ENCODE peak calls at places on chromosome 22, in six cellular contexts. K is A549, D is small intestine, Y is hepatocyte, O is aorta, A is tibial artery. Q is an unnamed sample.

GRCh38 chr22:25403284-25403606 is 161.2 kb upstream of the GRK3 start:
- DNase-seq in K (no peak), A (peak), O (no peak), Y (no peak), D (peak), Q (no peak)

GRCh38 chr22:39359659-39360195 is 9.9 kb downstream of the SYNGR1 start:
- DNase-seq in O (no peak), A (no peak), K (no peak), D (no peak), Y (no peak), Q (no peak)

GRCh38 chr22:49330421-49331222 is 497.1 kb downstream of the BRD1 start:
- DNase-seq in A (no peak), D (no peak), K (no peak), O (peak), Y (no peak), Q (peak)

GRCh38 chr22:43270314-43270908 is 72.8 kb downstream of the SCUBE1 start:
- DNase-seq in D (no peak), K (peak), Y (no peak), A (no peak), O (no peak), Q (no peak)

GRCh38 chr22:42921301-42921700 is 64.2 kb upstream of the ARFGAP3 start:
- DNase-seq in O (no peak), A (no peak), K (no peak), Y (no peak), D (no peak), Q (no peak)

GRCh38 chr22:47259049-47259448 is 496.6 kb downstream of the TBC1D22A start:
- DNase-seq in K (no peak), D (no peak), Y (no peak), A (no peak), O (no peak), Q (no peak)

GRCh38 chr22:18078329-18079041 is 695 bp downstream of the PEX26 start:
- DNase-seq in K (peak), Y (peak), A (no peak), D (peak), O (peak), Q (peak)

GRCh38 chr22:29391546-29391945 is 3.2 kb upstream of the AP1B1 start:
- DNase-seq in K (no peak), Y (no peak), O (no peak), D (no peak), A (no peak), Q (no peak)

GRCh38 chr22:29345932-29346331 is 30.4 kb upstream of the RASL10A start:
- DNase-seq in A (no peak), D (no peak), K (no peak), Y (no peak), O (no peak), Q (no peak)

GRCh38 chr22:31206896-31207687 is 5.0 kb upstream of the LIMK2 start:
- DNase-seq in Y (no peak), A (no peak), O (no peak), D (peak), K (no peak), Q (peak)

GRCh38 chr22:39215430-39216142 is 29.2 kb downstream of the PDGFB start:
- DNase-seq in D (no peak), O (peak), K (peak), Y (no peak), A (peak), Q (no peak)

GRCh38 chr22:40635008-40635939 is 1.2 kb downstream of the MRTFA start:
- DNase-seq in A (peak), O (peak), D (no peak), K (no peak), Y (no peak), Q (no peak)

GRCh38 chr22:39622881-39623367 is 52.4 kb downstream of the CACNA1I start:
- DNase-seq in K (peak), Y (peak), O (peak), D (peak), A (no peak), Q (peak)

GRCh38 chr22:40533712-40534378 is 102.7 kb downstream of the MRTFA start:
- DNase-seq in D (peak), A (no peak), O (no peak), Y (peak), K (peak), Q (no peak)

DNA sequence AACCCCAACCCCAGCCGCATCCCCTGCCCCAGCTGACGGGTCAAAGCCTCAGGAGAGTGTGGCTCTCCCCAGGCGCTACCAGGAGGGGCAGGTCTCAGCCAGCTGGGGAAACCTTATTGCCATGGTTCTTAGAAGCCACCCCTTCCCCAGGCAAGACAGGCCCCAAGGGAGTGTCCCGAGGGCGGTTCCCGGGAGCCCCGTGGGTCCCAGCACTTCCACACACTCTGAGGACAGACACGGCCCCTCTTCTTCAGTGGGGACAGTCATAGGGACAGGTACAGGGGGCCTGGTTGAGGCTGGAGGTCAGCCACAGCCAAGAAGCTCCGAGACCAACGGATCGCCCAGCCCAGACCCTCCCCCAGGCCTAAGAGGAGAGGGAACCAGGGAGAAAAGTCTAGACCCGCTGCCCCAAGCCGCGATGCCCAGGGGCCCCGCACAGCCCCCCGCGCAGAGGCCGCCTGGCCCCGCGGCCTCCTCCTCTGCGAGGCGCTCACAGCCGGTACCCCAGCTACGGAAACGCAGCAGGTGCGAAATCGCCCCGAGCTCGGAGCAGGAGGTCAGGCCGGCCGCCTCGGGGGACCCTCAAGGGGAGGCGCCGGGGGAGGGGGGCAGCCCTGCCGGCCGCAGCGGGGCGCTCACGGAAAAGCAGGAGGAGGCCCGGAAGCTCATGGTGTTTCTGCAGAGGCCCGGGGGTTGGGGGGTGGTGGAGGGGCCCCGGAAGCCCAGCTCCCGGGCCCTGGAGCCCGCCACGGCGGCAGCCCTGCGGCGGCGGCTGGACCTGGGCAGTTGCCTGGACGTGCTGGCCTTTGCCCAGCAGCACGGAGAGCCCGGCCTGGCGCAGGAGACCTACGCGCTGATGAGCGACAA is 2.6 kb downstream of the KLHDC7B start:
- DNase-seq in O (no peak), A (no peak), D (no peak), K (no peak), Y (no peak), Q (no peak)
- H3K4me3 ChIP-seq in O (no peak), A (no peak), D (peak), K (no peak), Y (no peak), Q (peak)

DNA sequence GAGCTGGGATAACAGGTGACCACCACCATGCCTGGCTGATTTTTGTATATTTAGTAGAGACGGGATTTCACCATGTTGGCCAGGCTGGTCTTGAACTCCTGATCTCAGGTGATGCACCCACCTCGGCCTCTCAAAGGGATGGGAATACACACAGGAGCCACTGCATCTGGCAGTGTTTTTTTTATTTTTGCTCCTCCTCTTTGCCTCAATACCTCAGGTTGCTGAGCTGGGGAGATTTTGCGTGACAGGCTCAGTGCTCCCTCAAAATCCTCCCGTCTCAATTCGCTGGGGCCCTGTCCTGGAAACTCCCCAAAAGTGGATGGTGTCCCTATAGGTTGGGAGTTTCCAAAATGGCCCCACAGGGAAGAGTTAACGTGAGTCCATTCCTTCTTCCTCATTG is 71.7 kb downstream of the GGTLC2 start:
- DNase-seq in D (no peak), A (no peak), O (no peak), K (no peak), Y (no peak), Q (no peak)
- H3K4me3 ChIP-seq in D (no peak), A (no peak), O (no peak), K (no peak), Y (no peak), Q (no peak)

GRCh38 chr22:45105281-45105700 is 58.4 kb upstream of the NUP50 start:
- DNase-seq in A (no peak), O (no peak), Y (peak), K (peak), D (peak), Q (no peak)
- H3K4me3 ChIP-seq in A (no peak), O (no peak), Y (no peak), K (no peak), D (no peak), Q (no peak)

DNA sequence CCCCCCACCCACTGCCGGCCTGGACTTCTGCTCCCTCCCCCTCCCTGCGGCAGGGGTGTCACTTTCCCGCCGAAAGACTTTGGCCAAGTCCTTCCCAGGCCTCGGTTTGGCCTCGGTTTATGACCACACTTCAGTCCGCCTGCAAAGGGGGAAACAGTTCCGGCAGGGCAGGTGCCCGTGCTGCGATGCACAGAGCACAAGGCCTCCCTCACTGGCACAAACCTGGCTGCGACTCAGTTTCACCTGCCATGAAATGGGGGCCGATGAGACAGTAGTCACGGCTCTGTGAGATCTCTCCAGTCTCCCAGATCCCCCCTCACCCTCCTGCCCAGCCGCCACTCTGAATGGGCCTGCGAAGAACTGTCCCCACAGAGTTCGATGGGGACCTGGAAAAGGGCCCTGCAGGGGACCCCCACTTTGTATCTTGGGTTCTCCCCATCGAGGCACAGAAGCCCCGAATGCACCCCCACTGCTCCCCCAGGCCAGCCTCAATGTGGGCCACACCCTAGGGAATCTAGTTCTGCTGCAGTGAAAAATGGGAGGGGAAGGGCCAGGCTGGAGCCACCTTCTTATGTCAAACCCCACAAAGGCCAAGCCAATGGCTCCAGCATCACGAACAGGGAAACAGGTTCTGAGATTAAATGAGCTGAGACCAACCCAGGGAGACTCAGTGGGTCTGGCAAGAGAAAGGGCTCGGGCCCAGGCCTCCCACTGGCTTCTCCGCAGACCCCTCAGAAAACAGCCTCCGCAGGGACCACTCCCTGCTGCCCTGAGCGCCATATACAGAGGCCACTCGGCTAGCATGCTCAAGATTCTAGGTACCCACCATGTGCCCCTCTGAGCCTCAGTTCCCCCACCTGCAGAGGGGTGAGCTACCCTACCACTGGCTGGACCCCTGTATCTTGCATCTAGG is 29.0 kb downstream of the ARVCF start:
- DNase-seq in Y (no peak), A (no peak), K (no peak), O (no peak), D (no peak), Q (no peak)
- H3K4me3 ChIP-seq in Y (no peak), A (no peak), K (no peak), O (no peak), D (no peak), Q (peak)

GRCh38 chr22:33299245-33299956 is 241.2 kb upstream of the SYN3 start:
- DNase-seq in Y (no peak), O (no peak), D (no peak), A (peak), K (no peak), Q (no peak)
- H3K4me3 ChIP-seq in Y (no peak), O (no peak), D (no peak), A (no peak), K (no peak), Q (no peak)

DNA sequence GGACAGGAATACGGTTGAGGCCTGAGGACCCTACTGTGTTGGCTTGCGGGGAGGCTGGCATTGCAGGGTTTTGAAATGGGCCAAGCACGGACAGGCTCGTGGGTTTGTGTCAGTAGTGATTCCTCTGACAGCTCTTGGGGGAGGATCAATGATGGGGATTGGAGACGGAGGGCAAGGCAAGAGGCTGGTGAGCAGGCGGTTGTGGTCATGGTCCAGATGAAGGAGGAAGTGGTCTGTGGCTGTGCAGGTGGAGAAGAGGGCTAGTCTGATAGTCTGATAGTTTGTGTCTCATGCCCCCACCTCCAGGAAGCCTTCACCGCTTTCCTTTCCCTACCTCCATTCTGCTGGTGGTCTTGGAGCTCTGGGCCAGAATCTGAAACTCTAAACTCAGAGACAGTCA is 3.0 kb downstream of the MAFF start:
- DNase-seq in O (no peak), K (no peak), Y (no peak), D (no peak), A (no peak), Q (no peak)
- H3K4me3 ChIP-seq in O (no peak), K (no peak), Y (no peak), D (no peak), A (peak), Q (no peak)

GRCh38 chr22:44587911-44588310 is 89.9 kb upstream of the RTL6 start:
- DNase-seq in Y (no peak), O (no peak), K (no peak), A (no peak), D (no peak), Q (no peak)

GRCh38 chr22:44587004-44587793 is 89.2 kb upstream of the RTL6 start:
- DNase-seq in O (peak), Y (no peak), D (no peak), A (peak), K (peak), Q (no peak)

GRCh38 chr22:44585559-44586121 is 87.6 kb upstream of the RTL6 start:
- DNase-seq in A (peak), O (peak), D (no peak), Y (no peak), K (no peak), Q (no peak)

GRCh38 chr22:44588348-44588747 is 90.3 kb upstream of the RTL6 start:
- DNase-seq in Y (no peak), D (no peak), K (no peak), A (peak), O (peak), Q (no peak)

DNA sequence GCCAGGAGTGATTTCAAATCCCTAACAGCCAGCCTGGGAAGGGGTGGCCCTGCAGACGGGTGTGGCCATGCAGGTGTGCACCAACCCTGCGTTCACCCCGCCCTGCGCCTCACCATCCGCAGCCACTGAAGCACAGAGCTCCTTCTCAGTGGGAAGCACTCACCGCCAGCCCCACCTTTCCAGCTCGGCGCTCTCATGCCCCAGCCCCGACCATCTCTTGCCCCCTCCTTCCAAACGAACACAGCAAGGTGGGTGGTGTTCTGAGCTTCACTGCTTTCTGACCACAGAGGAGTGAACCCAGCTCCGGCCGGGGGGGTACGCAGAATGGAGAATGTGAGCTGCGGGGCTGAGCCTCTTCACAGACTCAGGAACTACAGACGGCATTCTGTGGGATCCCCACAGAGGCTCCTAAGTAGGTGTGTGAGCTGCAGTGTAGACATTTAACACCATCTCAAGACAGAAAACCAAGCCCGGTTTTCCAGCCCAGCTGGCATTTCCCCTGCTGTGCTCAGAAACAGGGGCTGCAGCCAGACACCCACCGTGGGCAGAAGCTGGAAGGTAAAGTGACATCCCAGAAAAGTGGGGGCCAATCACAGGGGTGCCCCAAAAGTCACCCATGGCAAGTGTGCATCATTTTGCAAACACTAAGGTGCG is 88.4 kb upstream of the RTL6 start:
- DNase-seq in A (peak), D (no peak), O (peak), K (no peak), Y (no peak), Q (no peak)
- H3K4me3 ChIP-seq in A (no peak), D (no peak), O (no peak), K (no peak), Y (no peak), Q (peak)

DNA sequence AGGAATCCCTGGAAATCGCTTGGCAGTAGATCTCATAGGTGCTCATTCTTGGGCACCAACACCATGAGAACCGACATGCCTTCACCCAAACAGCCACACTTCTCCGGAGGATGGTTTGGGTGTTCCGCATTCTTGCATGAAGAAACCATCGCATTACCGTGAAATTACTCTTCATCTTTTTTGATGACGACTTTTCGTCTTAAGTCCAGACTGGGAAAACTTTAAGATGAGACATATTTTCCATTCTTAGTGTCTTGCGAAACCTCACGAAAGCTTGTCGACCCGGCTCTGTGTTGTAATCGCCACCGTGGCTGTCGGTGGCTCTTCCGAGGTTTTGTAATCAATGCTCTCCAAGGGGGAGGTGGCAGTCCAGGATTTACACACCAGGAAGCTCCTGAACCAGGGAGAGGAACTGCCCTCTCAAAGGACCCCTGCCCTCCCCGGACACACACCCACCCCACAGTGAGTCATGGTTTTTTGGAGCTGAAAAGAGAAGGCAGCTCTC is 1.7 kb downstream of the TOM1 start:
- DNase-seq in A (no peak), K (peak), Y (peak), O (no peak), D (no peak), Q (no peak)
- H3K4me3 ChIP-seq in A (no peak), K (peak), Y (peak), O (no peak), D (no peak), Q (no peak)

GRCh38 chr22:41910599-41911291 is 4.1 kb downstream of the SHISA8 start:
- DNase-seq in Y (peak), D (no peak), K (no peak), A (peak), O (no peak), Q (peak)

GRCh38 chr22:41912338-41913039 is 2.4 kb downstream of the SHISA8 start:
- DNase-seq in O (no peak), D (no peak), Y (no peak), K (no peak), A (no peak), Q (no peak)

GRCh38 chr22:41909290-41910049 is 5.4 kb downstream of the SHISA8 start:
- DNase-seq in K (no peak), A (no peak), D (no peak), Y (no peak), O (no peak), Q (no peak)

GRCh38 chr22:41910050-41910598 is 4.8 kb downstream of the SHISA8 start:
- DNase-seq in O (no peak), Y (no peak), A (no peak), K (no peak), D (no peak), Q (no peak)

GRCh38 chr22:41911292-41911611 is 3.6 kb downstream of the SHISA8 start:
- DNase-seq in A (no peak), K (no peak), D (no peak), Y (no peak), O (no peak), Q (no peak)
- H3K4me3 ChIP-seq in A (no peak), K (no peak), D (peak), Y (no peak), O (no peak), Q (no peak)